ENCODE peak calls at places on chromosomes 12 and 14, in four cellular contexts. O is HCT116, G is uterus, R is NB4. T is an unnamed sample.

GRCh38 chr12:57605308-57606015 is 838 bp downstream of the DTX3 start:
- DNase-seq in O (no peak), G (peak; percentile 20), R (no peak), T (no peak)

GRCh38 chr14:60025586-60025985 is 66.1 kb upstream of the PCNX4 start:
- DNase-seq in O (no peak), G (no peak), R (no peak), T (no peak)

GRCh38 chr12:126248871-126249403 is 1183.7 kb downstream of the AACS start:
- DNase-seq in O (no peak), G (no peak), R (no peak), T (no peak)

GRCh38 chr14:58488550-58488949 is 61.0 kb downstream of the KIAA0586 start:
- DNase-seq in O (no peak), G (no peak), R (peak; percentile 7), T (no peak)

GRCh38 chr12:118436002-118436724 is 59.8 kb downstream of the SUDS3 start:
- DNase-seq in O (peak; percentile 12), G (no peak), R (peak; percentile 55), T (no peak)

GRCh38 chr12:27709932-27710591 is 570 bp upstream of the MRPS35 start:
- DNase-seq in O (no peak), G (peak; percentile 21), R (peak; percentile 65), T (no peak)

GRCh38 chr12:92743026-92743425 is 40.2 kb downstream of the PLEKHG7 start:
- DNase-seq in O (no peak), G (no peak), R (no peak), T (no peak)

GRCh38 chr14:101865288-101865687 is 99.1 kb upstream of the DYNC1H1 start:
- DNase-seq in O (no peak), G (no peak), R (no peak), T (no peak)

GRCh38 chr12:89733579-89734201 is 25.1 kb upstream of the ATP2B1 start:
- DNase-seq in O (no peak), G (no peak), R (peak; percentile 99), T (no peak)

GRCh38 chr14:81400852-81401251 is 728 bp upstream of the STON2 start:
- DNase-seq in O (peak; percentile 54), G (peak; percentile 41), R (peak; percentile 51), T (peak; percentile 94)

GRCh38 chr14:26594148-26594547 is 3.7 kb downstream of the NOVA1 start:
- DNase-seq in O (no peak), G (no peak), R (no peak), T (no peak)

GRCh38 chr12:46556105-46556559 is 183.6 kb upstream of the SLC38A2 start:
- DNase-seq in O (peak; percentile 84), G (no peak), R (no peak), T (no peak)

GRCh38 chr14:104149617-104150141 is 11.3 kb downstream of the KIF26A start:
- DNase-seq in O (no peak), G (peak; percentile 43), R (peak; percentile 73), T (no peak)

GRCh38 chr12:46131729-46132128 is 137.1 kb downstream of the SLC38A1 start:
- DNase-seq in O (peak; percentile 55), G (no peak), R (peak; percentile 41), T (no peak)

GRCh38 chr12:51281202-51281924 is 11.1 kb upstream of the SMAGP start:
- DNase-seq in O (no peak), G (no peak), R (no peak), T (no peak)

DNA sequence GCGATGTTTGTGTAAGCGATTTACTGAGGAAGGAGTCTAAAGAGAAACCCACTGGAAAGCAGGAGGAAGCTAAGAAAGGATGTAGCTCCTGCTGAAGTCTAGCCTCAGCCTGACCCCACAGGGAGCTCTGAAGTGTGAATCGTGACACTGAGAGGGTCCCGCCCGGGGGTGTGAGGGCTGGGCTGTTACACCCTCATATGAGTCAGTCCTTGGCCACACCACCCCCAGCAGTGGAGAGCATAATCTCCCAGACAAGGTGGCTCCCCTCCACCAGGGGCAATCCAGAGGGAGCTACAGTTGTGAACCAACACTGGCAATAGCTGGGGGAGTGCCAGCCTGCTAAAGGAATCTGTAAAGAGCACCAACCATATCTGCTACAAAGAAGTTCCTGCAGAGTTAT is 31.5 kb downstream of the SVOP start:
- DNase-seq in O (no peak), G (no peak), R (no peak), T (no peak)
- TF ChIP-seq CTCF in O (no peak), G (no peak), R (no peak), T (no peak)

GRCh38 chr14:63641473-63642228 is at the start of gene WDR89:
- DNase-seq in O (peak; percentile 98), G (peak; percentile 98), R (peak; percentile 99), T (peak; percentile 99)
- TF ChIP-seq POLR2A in O (no peak), G (peak; percentile 41), R (peak; percentile 83), T (no peak)

DNA sequence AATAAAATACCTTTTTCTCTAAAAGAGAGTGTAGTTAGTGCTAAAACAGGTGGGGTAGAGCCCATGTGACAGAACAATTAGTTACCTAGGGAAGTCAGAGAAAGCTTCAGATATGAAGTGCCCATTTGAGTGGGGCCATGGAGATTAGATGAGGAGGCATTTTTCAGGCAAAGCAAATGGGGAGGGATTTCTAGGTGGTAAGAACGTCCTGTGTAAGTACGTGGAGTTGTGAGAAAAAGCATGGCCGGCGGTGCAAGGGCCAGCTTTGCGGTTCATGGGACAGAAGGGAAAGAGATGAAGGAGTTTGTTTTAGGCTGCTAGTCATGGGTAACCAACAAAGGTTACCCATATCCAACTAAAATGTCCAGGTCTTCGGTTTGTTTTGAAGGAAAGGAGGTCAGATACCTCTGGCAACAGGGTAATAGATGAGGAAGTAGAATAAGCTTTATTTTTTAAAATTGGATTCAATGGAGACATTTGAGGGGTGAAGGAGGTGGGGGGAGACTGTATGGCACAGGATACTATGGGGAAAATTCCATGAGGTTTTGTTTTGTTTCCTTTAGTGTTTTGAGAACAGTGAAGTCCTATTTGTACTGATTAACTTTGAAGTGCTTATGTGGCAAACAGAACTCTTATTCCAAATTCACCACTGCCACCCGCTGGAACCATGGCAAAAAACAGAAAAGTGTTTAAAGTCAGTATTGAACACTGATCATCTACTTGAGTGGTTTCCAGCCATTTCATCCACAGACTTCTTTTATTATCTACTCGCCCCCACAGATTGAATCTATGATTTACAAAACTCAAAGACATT is 10.0 kb upstream of the SNRPF start:
- DNase-seq in O (no peak), G (no peak), R (peak; percentile 50), T (no peak)
- TF ChIP-seq CTCF in O (peak; percentile 61), G (no peak), R (peak; percentile 20), T (no peak)

GRCh38 chr14:55105991-55106390 is 23.1 kb upstream of the LGALS3 start:
- DNase-seq in O (no peak), G (no peak), R (no peak), T (no peak)

GRCh38 chr14:55102141-55102547 is 26.9 kb upstream of the LGALS3 start:
- DNase-seq in O (no peak), G (peak; percentile 85), R (peak; percentile 94), T (peak; percentile 92)

GRCh38 chr14:55101698-55102097 is 27.4 kb upstream of the LGALS3 start:
- DNase-seq in O (no peak), G (no peak), R (no peak), T (no peak)

GRCh38 chr14:55104051-55104954 is 24.7 kb upstream of the LGALS3 start:
- DNase-seq in O (no peak), G (no peak), R (peak; percentile 78), T (no peak)

DNA sequence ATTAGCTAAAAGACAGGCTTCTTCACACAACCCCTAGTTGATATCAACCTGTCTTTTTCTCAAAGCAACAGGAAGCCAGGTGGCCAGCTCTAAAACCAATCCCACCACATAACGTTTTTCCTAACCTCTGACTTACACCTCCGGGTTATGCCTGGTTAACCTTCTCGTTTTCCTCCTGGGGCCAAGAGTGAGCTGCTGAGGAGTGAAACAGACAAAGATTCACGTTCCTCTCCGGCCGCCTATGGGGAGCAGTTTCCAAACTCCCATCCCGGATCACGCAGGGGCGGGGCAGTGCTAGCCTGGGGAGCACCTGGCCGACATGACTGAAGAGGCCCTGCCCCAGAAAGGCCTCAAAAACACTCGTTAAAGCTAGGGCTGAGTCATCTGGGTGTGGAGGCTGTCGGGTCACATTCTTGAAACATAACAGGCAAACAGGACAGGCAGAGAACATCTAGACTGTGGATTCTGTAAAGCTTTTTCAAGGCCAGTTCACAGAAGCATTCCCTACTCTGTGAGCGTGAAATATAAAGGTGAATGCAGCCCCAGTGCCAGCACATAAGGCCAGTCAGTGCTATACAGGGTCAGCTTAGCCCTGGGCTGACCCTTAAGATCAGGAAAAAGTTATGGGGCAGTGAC is 25.9 kb upstream of the LGALS3 start:
- DNase-seq in O (peak; percentile 97), G (peak; percentile 94), R (peak; percentile 86), T (peak; percentile 94)
- TF ChIP-seq POLR2A in O (no peak), G (peak; percentile 34), R (peak; percentile 19), T (no peak)

DNA sequence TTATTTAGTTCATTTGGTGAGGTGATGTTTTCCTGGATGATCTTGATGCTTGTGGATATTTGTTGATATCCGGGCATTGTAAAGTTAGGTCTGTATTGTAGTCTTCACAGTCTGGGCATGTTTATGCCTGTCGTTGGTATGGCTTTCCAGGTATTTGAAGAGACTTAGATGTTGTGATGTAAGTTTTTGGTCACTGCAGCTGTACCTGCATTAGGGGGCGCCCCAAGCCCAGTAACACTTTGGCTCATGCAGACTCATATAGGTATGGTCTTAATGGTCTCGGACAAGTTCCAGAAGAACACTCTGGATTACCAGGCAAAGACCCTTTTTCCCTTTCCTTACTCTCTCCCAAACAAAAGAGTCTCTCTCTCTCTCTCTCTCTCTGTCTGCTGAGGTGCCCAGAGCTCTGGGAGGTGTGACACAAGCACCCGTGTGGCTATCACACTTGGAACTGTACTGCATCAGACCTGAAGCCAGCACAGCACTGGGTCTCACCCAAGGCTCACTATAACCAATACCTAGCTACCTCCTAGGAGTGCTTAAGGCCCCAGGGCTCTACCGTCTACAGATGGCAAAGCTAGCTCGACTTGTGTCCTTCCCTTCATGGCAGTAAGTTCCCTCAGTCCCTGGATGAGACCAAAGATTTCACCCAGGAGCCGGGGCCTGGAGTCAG is 425.8 kb upstream of the ATXN7L3B start:
- DNase-seq in O (peak; percentile 52), G (no peak), R (peak; percentile 61), T (no peak)
- TF ChIP-seq CTCF in O (peak; percentile 76), G (no peak), R (peak; percentile 64), T (no peak)